ENCODE peak calls at places on chromosomes 1 and 21, in four cellular contexts. One of them, this sample, is unnamed.

GRCh38 chr1:197905699-197906351 is 3.4 kb downstream of the C1orf53 start:
- DNase-seq in CD4-positive, CD25-positive, alpha-beta regulatory T cell: no peak
- DNase-seq in A549: no peak
- DNase-seq in anterior cingulate cortex: no peak
- DNase-seq in this sample: no peak

GRCh38 chr1:231810415-231810814 is 183.8 kb downstream of the DISC1 start:
- DNase-seq in CD4-positive, CD25-positive, alpha-beta regulatory T cell: no peak
- DNase-seq in anterior cingulate cortex: no peak
- DNase-seq in A549: no peak
- DNase-seq in this sample: no peak

GRCh38 chr1:157105988-157106812 is 6.6 kb upstream of the ETV3L start:
- DNase-seq in CD4-positive, CD25-positive, alpha-beta regulatory T cell: no peak
- DNase-seq in anterior cingulate cortex: no peak
- DNase-seq in A549: peak
- DNase-seq in this sample: no peak

GRCh38 chr1:232283864-232284263 is 346.1 kb downstream of the SIPA1L2 start:
- DNase-seq in anterior cingulate cortex: no peak
- DNase-seq in CD4-positive, CD25-positive, alpha-beta regulatory T cell: no peak
- DNase-seq in A549: no peak
- DNase-seq in this sample: no peak

GRCh38 chr1:24443241-24443656 is 27.6 kb downstream of the NIPAL3 start:
- DNase-seq in anterior cingulate cortex: no peak
- DNase-seq in CD4-positive, CD25-positive, alpha-beta regulatory T cell: no peak
- DNase-seq in A549: no peak
- DNase-seq in this sample: no peak

GRCh38 chr1:47030170-47030805 is 6.8 kb downstream of the CYP4X1 start:
- DNase-seq in anterior cingulate cortex: no peak
- DNase-seq in CD4-positive, CD25-positive, alpha-beta regulatory T cell: no peak
- DNase-seq in A549: no peak
- DNase-seq in this sample: no peak

GRCh38 chr1:224357626-224358124 is 996 bp downstream of the CNIH4 start:
- DNase-seq in A549: peak
- DNase-seq in anterior cingulate cortex: no peak
- DNase-seq in CD4-positive, CD25-positive, alpha-beta regulatory T cell: no peak
- DNase-seq in this sample: no peak

GRCh38 chr1:144551107-144551542 is 41.6 kb upstream of the PPIAL4F start:
- DNase-seq in CD4-positive, CD25-positive, alpha-beta regulatory T cell: no peak
- DNase-seq in A549: no peak
- DNase-seq in anterior cingulate cortex: peak
- DNase-seq in this sample: no peak

GRCh38 chr1:212458817-212459216 is 26.1 kb downstream of the NENF start:
- DNase-seq in A549: no peak
- DNase-seq in anterior cingulate cortex: no peak
- DNase-seq in CD4-positive, CD25-positive, alpha-beta regulatory T cell: no peak
- DNase-seq in this sample: no peak

GRCh38 chr1:113012149-113012548 is 56.2 kb upstream of the SLC16A1 start:
- DNase-seq in anterior cingulate cortex: no peak
- DNase-seq in A549: no peak
- DNase-seq in CD4-positive, CD25-positive, alpha-beta regulatory T cell: no peak
- DNase-seq in this sample: no peak

GRCh38 chr1:28867850-28868249 is 46.5 kb upstream of the EPB41 start:
- DNase-seq in A549: no peak
- DNase-seq in anterior cingulate cortex: no peak
- DNase-seq in CD4-positive, CD25-positive, alpha-beta regulatory T cell: no peak
- DNase-seq in this sample: no peak

GRCh38 chr21:38384675-38385074 is 113.6 kb downstream of the ERG start:
- DNase-seq in anterior cingulate cortex: no peak
- DNase-seq in CD4-positive, CD25-positive, alpha-beta regulatory T cell: no peak
- DNase-seq in A549: no peak
- DNase-seq in this sample: no peak

GRCh38 chr1:153968972-153969371 is 1.3 kb downstream of the CREB3L4 start:
- DNase-seq in CD4-positive, CD25-positive, alpha-beta regulatory T cell: no peak
- DNase-seq in A549: no peak
- DNase-seq in anterior cingulate cortex: no peak
- DNase-seq in this sample: no peak

GRCh38 chr1:188140958-188141357 is 1312.2 kb downstream of the PLA2G4A start:
- DNase-seq in A549: no peak
- DNase-seq in anterior cingulate cortex: no peak
- DNase-seq in CD4-positive, CD25-positive, alpha-beta regulatory T cell: no peak
- DNase-seq in this sample: peak

GRCh38 chr1:55147504-55147903 is 67.7 kb downstream of the USP24 start:
- DNase-seq in A549: no peak
- DNase-seq in anterior cingulate cortex: no peak
- DNase-seq in CD4-positive, CD25-positive, alpha-beta regulatory T cell: no peak
- DNase-seq in this sample: no peak

GRCh38 chr1:197614916-197615692 is 160.2 kb downstream of the DENND1B start:
- DNase-seq in anterior cingulate cortex: no peak
- DNase-seq in CD4-positive, CD25-positive, alpha-beta regulatory T cell: peak
- DNase-seq in A549: peak
- DNase-seq in this sample: peak

GRCh38 chr1:201326710-201327109 is 43.4 kb downstream of the PKP1 start:
- DNase-seq in anterior cingulate cortex: no peak
- DNase-seq in A549: no peak
- DNase-seq in CD4-positive, CD25-positive, alpha-beta regulatory T cell: no peak
- DNase-seq in this sample: no peak

GRCh38 chr1:17776426-17776825 is 21.3 kb downstream of the ACTL8 start:
- DNase-seq in A549: no peak
- DNase-seq in CD4-positive, CD25-positive, alpha-beta regulatory T cell: no peak
- DNase-seq in anterior cingulate cortex: no peak
- DNase-seq in this sample: no peak

GRCh38 chr1:14267991-14268390 is 330.5 kb upstream of the KAZN start:
- DNase-seq in CD4-positive, CD25-positive, alpha-beta regulatory T cell: no peak
- DNase-seq in anterior cingulate cortex: no peak
- DNase-seq in A549: no peak
- DNase-seq in this sample: no peak

GRCh38 chr1:97919568-97920261 is 1.1 kb downstream of the DPYD start:
- DNase-seq in CD4-positive, CD25-positive, alpha-beta regulatory T cell: peak
- DNase-seq in anterior cingulate cortex: no peak
- DNase-seq in A549: no peak
- DNase-seq in this sample: no peak

GRCh38 chr1:117605164-117605810 is 561 bp upstream of the TENT5C start:
- DNase-seq in A549: no peak
- DNase-seq in anterior cingulate cortex: no peak
- DNase-seq in CD4-positive, CD25-positive, alpha-beta regulatory T cell: no peak
- DNase-seq in this sample: no peak

GRCh38 chr1:80633947-80634710 is 1166.6 kb upstream of the ADGRL2 start:
- DNase-seq in CD4-positive, CD25-positive, alpha-beta regulatory T cell: no peak
- DNase-seq in A549: no peak
- DNase-seq in anterior cingulate cortex: no peak
- DNase-seq in this sample: no peak

GRCh38 chr1:43008425-43009108 is 49.9 kb upstream of the SLC2A1 start:
- DNase-seq in CD4-positive, CD25-positive, alpha-beta regulatory T cell: no peak
- DNase-seq in A549: peak
- DNase-seq in anterior cingulate cortex: no peak
- DNase-seq in this sample: no peak

GRCh38 chr1:115654663-115655306 is 13.0 kb downstream of the VANGL1 start:
- DNase-seq in CD4-positive, CD25-positive, alpha-beta regulatory T cell: no peak
- DNase-seq in A549: no peak
- DNase-seq in anterior cingulate cortex: no peak
- DNase-seq in this sample: no peak

GRCh38 chr21:38306833-38307232 is 50.0 kb downstream of the KCNJ15 start:
- DNase-seq in CD4-positive, CD25-positive, alpha-beta regulatory T cell: no peak
- DNase-seq in A549: peak
- DNase-seq in anterior cingulate cortex: no peak
- DNase-seq in this sample: no peak

GRCh38 chr1:40845895-40846294 is 16.3 kb downstream of the CITED4 start:
- DNase-seq in anterior cingulate cortex: no peak
- DNase-seq in A549: no peak
- DNase-seq in CD4-positive, CD25-positive, alpha-beta regulatory T cell: no peak
- DNase-seq in this sample: no peak